ENCODE peak calls at places on chromosomes 1 and 21, in four cellular contexts. I is fibroblast of the aortic adventitia, K is PC-9, T is SJSA1. U is an unnamed sample.

GRCh38 chr1:58762806-58763205 is 21.0 kb downstream of the JUN start:
- DNase-seq in T (peak), I (peak), K (no peak), U (no peak)

GRCh38 chr1:228228601-228229074 is 20.8 kb downstream of the OBSCN start:
- DNase-seq in T (no peak), K (peak), I (peak), U (no peak)

GRCh38 chr1:219913005-219913404 is 15.4 kb downstream of the SLC30A10 start:
- DNase-seq in T (no peak), K (no peak), I (no peak), U (no peak)

GRCh38 chr1:40594187-40594531 is 62.7 kb downstream of the ZNF684 start:
- DNase-seq in T (no peak), I (no peak), K (no peak), U (no peak)

GRCh38 chr21:38596264-38597042 is 98.2 kb upstream of the ERG start:
- DNase-seq in K (no peak), T (no peak), I (no peak), U (no peak)

GRCh38 chr1:30597711-30598110 is 125.7 kb downstream of the MATN1 start:
- DNase-seq in K (no peak), I (no peak), T (peak), U (no peak)

GRCh38 chr21:23016617-23017016 is 2018.4 kb downstream of the NCAM2 start:
- DNase-seq in I (no peak), T (no peak), K (no peak), U (peak)

GRCh38 chr1:32703479-32704291 is 1.1 kb upstream of the SYNC start:
- DNase-seq in T (peak), I (peak), K (no peak), U (no peak)

GRCh38 chr1:33723251-33723650 is 140.6 kb upstream of the HMGB4 start:
- DNase-seq in I (no peak), T (no peak), K (no peak), U (no peak)

GRCh38 chr1:100631015-100631521 is 88.5 kb upstream of the VCAM1 start:
- DNase-seq in K (peak), I (peak), T (no peak), U (no peak)
- H3K4me3 ChIP-seq in K (no peak), I (no peak), T (no peak), U (no peak)

DNA sequence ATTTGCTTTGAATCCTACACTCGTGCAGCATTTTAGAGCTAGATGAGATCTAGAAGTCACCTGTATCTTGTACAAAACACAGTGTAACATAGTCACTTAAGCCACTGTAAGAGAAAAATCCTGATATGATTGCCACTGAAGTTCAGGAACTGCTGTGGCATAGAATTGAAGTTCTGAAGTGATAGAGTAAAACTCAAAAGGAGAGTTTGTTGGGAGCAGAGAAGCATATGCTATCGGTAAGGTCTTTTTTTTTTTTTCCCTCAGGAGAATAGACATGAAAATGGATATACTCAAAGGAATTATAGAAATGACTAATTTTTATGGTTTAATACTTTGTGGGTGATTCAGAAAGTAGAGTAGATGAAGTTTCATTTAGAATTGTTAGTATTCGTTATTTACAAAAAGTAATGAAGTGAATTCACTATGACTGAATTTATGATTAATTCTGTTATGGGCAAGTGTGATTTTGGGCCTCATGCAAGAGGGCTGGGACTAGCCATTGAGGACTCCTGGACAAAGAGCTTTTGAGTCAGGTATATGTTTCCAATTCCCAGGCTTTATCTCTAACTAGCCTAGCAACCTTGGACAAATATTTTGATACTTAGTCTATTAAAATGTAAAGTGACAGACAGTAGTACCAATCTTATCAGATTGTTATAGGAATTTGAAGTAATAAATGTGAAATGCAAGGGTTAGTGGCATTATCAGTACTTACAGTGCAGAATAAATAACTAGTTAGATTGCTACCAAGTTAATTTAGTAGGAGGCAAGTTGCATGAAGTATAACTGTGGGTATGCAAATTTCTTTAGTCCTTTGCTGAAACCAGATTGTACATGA is 3.1 kb downstream of the KCTD3 start:
- DNase-seq in T (no peak), K (peak), I (peak), U (no peak)
- H3K4me3 ChIP-seq in T (no peak), K (peak), I (peak), U (no peak)

GRCh38 chr1:27342778-27343638 is 1.2 kb downstream of the SYTL1 start:
- DNase-seq in K (peak), I (no peak), T (no peak), U (no peak)

GRCh38 chr1:27345272-27345671 is 3.5 kb downstream of the SYTL1 start:
- DNase-seq in T (no peak), I (no peak), K (no peak), U (no peak)

GRCh38 chr1:27341525-27342252 is at the start of gene SYTL1:
- DNase-seq in T (no peak), I (peak), K (peak), U (peak)

GRCh38 chr1:27342391-27342777 is 562 bp downstream of the SYTL1 start:
- DNase-seq in T (no peak), K (no peak), I (no peak), U (no peak)

GRCh38 chr1:27343639-27344025 is 1.8 kb downstream of the SYTL1 start:
- DNase-seq in I (no peak), T (no peak), K (no peak), U (no peak)
- H3K4me3 ChIP-seq in I (no peak), T (no peak), K (peak), U (no peak)

DNA sequence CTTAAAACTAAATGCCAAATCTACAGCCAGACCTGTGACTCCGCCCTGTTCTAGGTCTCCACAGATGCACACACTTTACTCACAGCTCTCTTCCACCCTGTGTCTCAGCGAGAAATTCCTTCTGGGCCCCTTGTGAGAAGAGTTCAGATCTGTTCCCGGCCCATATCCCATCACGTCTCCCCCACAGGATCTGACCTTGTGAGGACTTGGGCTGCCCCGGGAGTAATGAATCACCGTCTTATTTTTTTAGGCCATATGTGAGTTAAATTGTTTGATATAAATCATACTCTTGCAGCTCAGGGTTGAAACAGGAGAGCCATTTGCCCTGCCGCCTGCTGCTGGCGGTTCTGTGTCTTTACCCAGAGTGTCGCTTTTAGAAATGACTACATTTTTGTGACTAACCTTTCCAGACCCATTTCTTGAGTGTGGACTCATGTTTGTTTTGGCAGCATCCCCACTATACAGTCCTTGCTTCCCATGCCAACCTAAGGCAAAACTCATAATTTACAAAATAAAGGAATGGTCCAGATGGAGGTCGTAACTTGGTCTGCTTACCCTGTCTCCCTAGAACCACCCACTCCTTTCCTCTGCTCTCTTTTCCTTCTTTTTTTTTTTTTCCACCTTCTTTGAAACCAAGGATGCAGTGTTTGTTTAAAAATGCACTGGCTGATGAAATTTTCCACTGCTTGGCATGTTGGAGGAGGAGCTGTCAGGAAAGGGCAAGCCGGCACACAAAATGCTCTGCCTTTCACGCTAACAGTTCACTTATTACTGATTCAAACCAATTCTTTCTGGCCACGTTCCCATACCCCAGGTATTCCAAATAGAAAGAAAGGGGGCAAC is 98.0 kb upstream of the C1orf105 start:
- DNase-seq in K (no peak), I (peak), T (peak), U (no peak)
- H3K4me3 ChIP-seq in K (no peak), I (peak), T (peak), U (no peak)

U was measured in Caco-2.